ENCODE peak calls at places on chromosome 1, in seven cellular contexts. A is putamen, R is fibroblast of villous mesenchyme, N is hypothalamus, G is hepatocyte, P is glomerular endothelial cell, X is iris pigment epithelial cell. D is an unnamed sample.
A peak's percentile ranks its signal among the peaks of the same experiment; 100 is the strongest.

GRCh38 chr1:157399984-157400382 is 152.3 kb downstream of the FCRL5 start:
- DNase-seq in R (peak; percentile 22), G (peak; percentile 41), X (peak; percentile 36), N (no peak), A (no peak), P (no peak), D (no peak)

GRCh38 chr1:243287652-243288051 is 31.8 kb downstream of the SDCCAG8 start:
- DNase-seq in R (peak; percentile 59), P (peak; percentile 93), A (no peak), G (no peak), N (no peak), X (peak; percentile 96), D (no peak)

GRCh38 chr1:10759413-10760200 is 36.8 kb downstream of the CASZ1 start:
- DNase-seq in P (no peak), N (no peak), A (no peak), G (peak; percentile 80), R (no peak), X (no peak), D (no peak)

GRCh38 chr1:204475651-204476432 is 18.8 kb downstream of the PIK3C2B start:
- DNase-seq in X (no peak), P (no peak), A (no peak), G (no peak), N (no peak), R (no peak), D (no peak)

GRCh38 chr1:23593556-23594148 is 34.4 kb upstream of the ID3 start:
- DNase-seq in G (peak; percentile 63), R (peak; percentile 20), X (peak; percentile 37), A (no peak), P (no peak), N (no peak), D (no peak)

GRCh38 chr1:24970926-24971530 is 41.0 kb upstream of the RUNX3 start:
- DNase-seq in P (no peak), A (no peak), X (no peak), R (no peak), G (no peak), N (no peak), D (no peak)

GRCh38 chr1:226881515-226882185 is 11.2 kb downstream of the PSEN2 start:
- DNase-seq in X (no peak), N (no peak), G (no peak), R (no peak), A (no peak), P (no peak), D (no peak)

GRCh38 chr1:117615474-117615873 is 9.6 kb downstream of the TENT5C start:
- DNase-seq in R (no peak), X (no peak), G (no peak), N (no peak), A (no peak), P (no peak), D (no peak)

GRCh38 chr1:11970441-11971185 is 9.6 kb upstream of the MFN2 start:
- DNase-seq in A (no peak), P (no peak), R (no peak), N (no peak), X (no peak), G (no peak), D (no peak)

GRCh38 chr1:60965280-60965854 is 117.0 kb upstream of the NFIA start:
- DNase-seq in R (no peak), N (no peak), A (no peak), P (no peak), X (no peak), G (no peak), D (no peak)

GRCh38 chr1:109399326-109399957 is 1.7 kb upstream of the SORT1 start:
- DNase-seq in P (peak; percentile 73), R (peak; percentile 66), A (peak; percentile 90), X (peak; percentile 51), G (peak; percentile 79), N (no peak), D (no peak)

GRCh38 chr1:48341221-48341620 is 118.7 kb downstream of the SLC5A9 start:
- DNase-seq in A (no peak), P (peak; percentile 9), N (no peak), G (no peak), R (no peak), X (peak; percentile 3), D (no peak)

GRCh38 chr1:197448390-197448789 is 180.3 kb downstream of the CRB1 start:
- DNase-seq in A (no peak), X (no peak), G (no peak), R (no peak), P (no peak), N (no peak), D (no peak)

GRCh38 chr1:219339466-219339865 is 165.8 kb downstream of the LYPLAL1 start:
- DNase-seq in N (no peak), A (no peak), R (no peak), X (peak; percentile 31), G (no peak), P (no peak), D (no peak)

D was measured in cortex of kidney.